ENCODE peak calls at places on chromosomes 2 and 18, in four cellular contexts. W is WTC11, A is NCI-H2107, Y is kidney tubule cell. D is an unnamed sample.

GRCh38 chr2:74894261-74895030 is 60.5 kb downstream of the HK2 start:
- DNase-seq in W (no peak), A (no peak), Y (peak), D (no peak)

GRCh38 chr2:11073251-11073650 is 82.0 kb upstream of the SLC66A3 start:
- DNase-seq in W (peak), A (no peak), Y (peak), D (no peak)

GRCh38 chr2:74532222-74532621 is 2.5 kb downstream of the HTRA2 start:
- DNase-seq in W (no peak), A (no peak), Y (peak), D (no peak)

GRCh38 chr2:29010946-29011649 is 30.0 kb downstream of the TOGARAM2 start:
- DNase-seq in W (no peak), A (no peak), Y (no peak), D (no peak)

GRCh38 chr2:176079851-176080539 is 3.8 kb downstream of the EVX2 start:
- DNase-seq in W (peak), A (peak), Y (peak), D (peak)

GRCh38 chr2:147250652-147251356 is 594.0 kb upstream of the ACVR2A start:
- DNase-seq in W (no peak), A (no peak), Y (peak), D (no peak)

GRCh38 chr18:60413944-60414547 is 41.5 kb upstream of the MC4R start:
- DNase-seq in W (peak), A (no peak), Y (peak), D (no peak)

GRCh38 chr2:221943078-221943810 is 355.6 kb downstream of the PAX3 start:
- DNase-seq in W (no peak), A (no peak), Y (peak), D (no peak)

GRCh38 chr2:105125428-105125827 is 87.6 kb downstream of the MRPS9 start:
- DNase-seq in W (peak), A (no peak), Y (no peak), D (no peak)

GRCh38 chr2:26018184-26018716 is 15.6 kb upstream of the RAB10 start:
- DNase-seq in W (peak), A (no peak), Y (peak), D (peak)

GRCh38 chr2:190507135-190507534 is 27.4 kb downstream of the NEMP2 start:
- DNase-seq in W (no peak), A (no peak), Y (no peak), D (no peak)

GRCh38 chr2:105317937-105318336 is 11.6 kb downstream of the TGFBRAP1 start:
- DNase-seq in W (no peak), A (no peak), Y (peak), D (peak)

GRCh38 chr2:60508307-60508706 is 45.1 kb downstream of the BCL11A start:
- DNase-seq in W (no peak), A (no peak), Y (no peak), D (no peak)

GRCh38 chr18:37294951-37295350 is 270.6 kb downstream of the CELF4 start:
- DNase-seq in W (peak), A (no peak), Y (peak), D (peak)

GRCh38 chr2:161075701-161076100 is 84.5 kb upstream of the TANK start:
- DNase-seq in W (no peak), A (no peak), Y (no peak), D (no peak)

GRCh38 chr2:173831312-173832229 is 133.6 kb downstream of the SP3 start:
- DNase-seq in W (no peak), A (no peak), Y (peak), D (no peak)

GRCh38 chr2:57701391-57701791 is 345.2 kb upstream of the VRK2 start:
- DNase-seq in W (no peak), A (no peak), Y (peak), D (no peak)

GRCh38 chr18:61926532-61926931 is 33.7 kb upstream of the RNF152 start:
- DNase-seq in W (no peak), A (no peak), Y (no peak), D (no peak)

GRCh38 chr2:26347286-26347865 is 787 bp upstream of the ADGRF3 start:
- DNase-seq in W (no peak), A (no peak), Y (no peak), D (no peak)

GRCh38 chr18:477565-477964 is 22.9 kb downstream of the COLEC12 start:
- DNase-seq in W (peak), A (no peak), Y (peak), D (no peak)

GRCh38 chr2:229083606-229084349 is 187.3 kb downstream of the PID1 start:
- DNase-seq in W (no peak), A (peak), Y (no peak), D (no peak)

GRCh38 chr2:238061310-238062202 is 755 bp downstream of the SCLY start:
- DNase-seq in W (peak), A (peak), Y (peak), D (peak)

GRCh38 chr2:20650412-20650879 is 452 bp downstream of the HS1BP3 start:
- DNase-seq in W (peak), A (no peak), Y (peak), D (no peak)

GRCh38 chr18:21636769-21637168 is 24.7 kb downstream of the SNRPD1 start:
- DNase-seq in W (no peak), A (no peak), Y (no peak), D (no peak)

GRCh38 chr2:40758778-40759177 is 306.9 kb upstream of the SLC8A1 start:
- DNase-seq in W (no peak), A (no peak), Y (no peak), D (no peak)

GRCh38 chr2:38978504-38978903 is 88.8 kb downstream of the ARHGEF33 start:
- DNase-seq in W (no peak), A (no peak), Y (no peak), D (no peak)

GRCh38 chr2:72757177-72757775 is 68.6 kb downstream of the EXOC6B start:
- DNase-seq in W (no peak), A (no peak), Y (no peak), D (no peak)

GRCh38 chr2:128750328-128751165 is 431.9 kb upstream of the HS6ST1 start:
- DNase-seq in W (no peak), A (no peak), Y (no peak), D (no peak)

GRCh38 chr18:55735199-55735855 is 147.3 kb upstream of the TCF4 start:
- DNase-seq in W (no peak), A (no peak), Y (no peak), D (no peak)

GRCh38 chr2:146982393-146982846 is 862.4 kb upstream of the ACVR2A start:
- DNase-seq in W (no peak), A (no peak), Y (peak), D (no peak)

GRCh38 chr2:27494284-27494943 is 586 bp downstream of the FNDC4 start:
- DNase-seq in W (peak), A (no peak), Y (peak), D (peak)

GRCh38 chr2:21452678-21453077 is 328.9 kb downstream of the TDRD15 start:
- DNase-seq in W (no peak), A (no peak), Y (no peak), D (no peak)

GRCh38 chr2:38997784-38998183 is 108.1 kb downstream of the ARHGEF33 start:
- DNase-seq in W (no peak), A (no peak), Y (peak), D (no peak)

GRCh38 chr18:598053-598665 is 1.4 kb downstream of the CLUL1 start:
- DNase-seq in W (no peak), A (no peak), Y (no peak), D (no peak)

GRCh38 chr2:205543937-205544702 is 138.2 kb upstream of the NRP2 start:
- DNase-seq in W (no peak), A (no peak), Y (peak), D (no peak)

GRCh38 chr2:125516496-125517109 is 1139.4 kb upstream of the GYPC start:
- DNase-seq in W (peak), A (no peak), Y (peak), D (peak)

GRCh38 chr18:27413495-27414401 is 228.6 kb upstream of the CHST9 start:
- DNase-seq in W (no peak), A (no peak), Y (peak), D (no peak)

GRCh38 chr18:21272016-21272582 is 30.1 kb downstream of the GREB1L start:
- DNase-seq in W (no peak), A (no peak), Y (no peak), D (no peak)

D was measured in 8988T.